ENCODE peak calls at places on chromosome 21, in seven cellular contexts. D, X, J, F, M, L and Z are unnamed samples.

GRCh38 chr21:32278068-32278467 is 781 bp downstream of the MIS18A start:
- DNase-seq in D (no peak), L (no peak), M (peak; percentile 12), F (no peak), X (no peak), J (no peak), Z (no peak)

GRCh38 chr21:34859976-34860653 is 189.0 kb downstream of the RUNX1 start:
- DNase-seq in M (no peak), X (no peak), L (no peak), F (no peak), D (no peak), J (no peak), Z (no peak)

GRCh38 chr21:25733859-25734653 is 648 bp downstream of the ATP5PF start:
- DNase-seq in X (no peak), J (peak; percentile 39), M (peak; percentile 56), D (no peak), F (peak; percentile 78), L (peak; percentile 30), Z (no peak)

GRCh38 chr21:29321908-29322569 is 23.3 kb downstream of the BACH1 start:
- DNase-seq in X (no peak), F (no peak), J (no peak), L (no peak), D (no peak), M (no peak), Z (no peak)

GRCh38 chr21:42777757-42778344 is 101.5 kb downstream of the WDR4 start:
- DNase-seq in M (no peak), F (no peak), X (no peak), J (no peak), L (no peak), D (no peak), Z (no peak)

GRCh38 chr21:32008714-32009113 is 135.9 kb downstream of the HUNK start:
- DNase-seq in D (no peak), F (no peak), M (no peak), X (no peak), J (no peak), L (no peak), Z (no peak)

GRCh38 chr21:46065993-46066842 is 31.7 kb upstream of the COL6A2 start:
- DNase-seq in X (no peak), D (peak; percentile 38), F (no peak), M (no peak), J (no peak), L (no peak), Z (no peak)

GRCh38 chr21:14114251-14114650 is 96.5 kb downstream of the LIPI start:
- DNase-seq in L (no peak), F (no peak), D (no peak), J (no peak), M (no peak), X (no peak), Z (no peak)

GRCh38 chr21:42056996-42057689 is 14.0 kb upstream of the UMODL1 start:
- DNase-seq in L (no peak), X (no peak), M (no peak), D (peak; percentile 76), J (peak; percentile 53), F (no peak), Z (no peak)

GRCh38 chr21:26918318-26919065 is 48.4 kb downstream of the ADAMTS5 start:
- DNase-seq in M (no peak), L (no peak), D (no peak), F (no peak), X (no peak), J (peak; percentile 61), Z (no peak)

GRCh38 chr21:42171091-42172053 is 47.6 kb upstream of the ABCG1 start:
- DNase-seq in F (no peak), D (peak; percentile 52), L (peak; percentile 71), J (no peak), M (no peak), X (no peak), Z (peak; percentile 55)

GRCh38 chr21:39048064-39048463 is 135.2 kb downstream of the PSMG1 start:
- DNase-seq in D (no peak), J (peak; percentile 48), X (no peak), M (peak; percentile 71), L (peak; percentile 60), F (no peak), Z (no peak)

GRCh38 chr21:25323356-25323949 is 283.8 kb downstream of the MRPL39 start:
- DNase-seq in F (no peak), J (no peak), D (no peak), X (no peak), L (no peak), M (no peak), Z (no peak)

GRCh38 chr21:40516336-40516735 is 330.6 kb downstream of the DSCAM start:
- DNase-seq in F (no peak), M (peak; percentile 24), L (peak; percentile 25), J (no peak), X (no peak), D (no peak), Z (peak; percentile 23)

GRCh38 chr21:34612557-34612956 is 2.4 kb downstream of the RCAN1 start:
- DNase-seq in X (no peak), L (no peak), M (no peak), J (no peak), F (no peak), D (no peak), Z (no peak)

GRCh38 chr21:29104239-29104708 is 26.2 kb upstream of the MAP3K7CL start:
- DNase-seq in X (no peak), M (no peak), D (no peak), J (no peak), F (no peak), L (no peak), Z (no peak)

GRCh38 chr21:29827236-29827635 is 112.6 kb downstream of the GRIK1 start:
- DNase-seq in X (no peak), L (no peak), D (no peak), F (no peak), M (no peak), J (peak; percentile 17), Z (no peak)

GRCh38 chr21:39587376-39587775 is 25.4 kb upstream of the B3GALT5 start:
- DNase-seq in M (no peak), F (no peak), J (no peak), X (no peak), L (no peak), D (no peak), Z (no peak)

GRCh38 chr21:15207231-15207630 is 142.4 kb upstream of the NRIP1 start:
- DNase-seq in J (no peak), L (no peak), D (no peak), F (no peak), M (no peak), X (no peak), Z (no peak)

GRCh38 chr21:32532636-32533035 is 52.7 kb downstream of the TCP10L start:
- DNase-seq in X (no peak), L (no peak), J (no peak), M (no peak), D (no peak), F (no peak), Z (no peak)

GRCh38 chr21:41706678-41707077 is 60.2 kb downstream of the RIPK4 start:
- DNase-seq in X (no peak), L (no peak), F (no peak), D (no peak), M (peak; percentile 24), J (no peak), Z (no peak)

GRCh38 chr21:29604096-29604495 is 305.4 kb downstream of the BACH1 start:
- DNase-seq in X (no peak), D (no peak), L (no peak), M (no peak), F (no peak), J (no peak), Z (no peak)

GRCh38 chr21:41547111-41547510 is 39.2 kb upstream of the TMPRSS2 start:
- DNase-seq in M (no peak), L (no peak), J (no peak), D (no peak), X (no peak), F (no peak), Z (no peak)

DNA sequence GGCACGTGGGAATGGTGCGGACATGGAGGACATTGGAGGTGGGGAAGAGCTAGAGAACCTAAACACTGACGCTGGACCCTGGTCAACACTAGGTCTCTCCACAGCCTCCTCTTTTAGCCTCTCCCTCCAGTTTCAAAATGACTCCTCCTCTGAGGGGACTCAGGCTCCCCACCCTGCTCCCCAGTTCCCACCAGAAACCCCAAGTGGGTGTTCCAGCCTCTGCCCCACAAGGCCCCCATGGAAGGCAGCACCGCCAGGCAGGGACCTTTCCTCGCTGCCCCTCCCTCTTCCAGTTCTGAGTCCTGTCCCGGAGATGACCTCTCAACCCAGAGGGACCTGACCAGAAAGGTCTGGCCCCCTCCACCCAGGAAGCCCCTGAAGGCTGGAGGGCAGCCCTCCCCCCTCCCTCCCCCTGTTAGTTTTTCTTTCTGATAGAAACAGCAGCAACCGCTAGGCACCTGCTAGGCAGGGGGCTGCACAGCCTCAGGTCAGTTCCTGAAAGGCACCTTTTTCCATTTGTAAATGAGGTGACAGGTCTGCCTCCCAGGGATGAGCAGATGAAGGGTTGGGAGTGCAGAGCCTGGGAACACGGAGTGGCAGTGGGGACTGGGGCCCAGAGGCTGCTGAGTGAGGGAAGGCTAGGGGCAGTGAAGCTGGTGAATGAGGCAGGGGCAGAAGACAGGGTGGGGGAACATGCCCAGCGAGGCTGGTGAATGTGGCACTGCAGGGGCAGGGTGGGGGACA is 9.3 kb upstream of the ITGB2 start:
- DNase-seq in J (no peak), F (peak; percentile 34), L (no peak), X (no peak), D (no peak), M (no peak), Z (peak; percentile 6)
- H3K27me3 ChIP-seq in J (peaks cover 51% of the 10 kb centered on the region), F (no peaks in the 10 kb centered on the region), L (peaks cover 30% of the 10 kb centered on the region), X (no peaks in the 10 kb centered on the region), D (peaks cover 8% of the 10 kb centered on the region), M (peaks cover 73% of the 10 kb centered on the region), Z (peaks cover 94% of the 10 kb centered on the region)

GRCh38 chr21:36319767-36320420 is at the start of gene MORC3:
- DNase-seq in F (peak; percentile 99), J (peak; percentile 98), M (peak; percentile 99), D (peak; percentile 98), X (peak; percentile 96), L (peak; percentile 98), Z (peak; percentile 98)

GRCh38 chr21:36320421-36321324 is 676 bp downstream of the MORC3 start:
- DNase-seq in M (peak; percentile 74), L (no peak), X (no peak), J (peak; percentile 59), F (peak; percentile 87), D (peak; percentile 70), Z (peak; percentile 25)

GRCh38 chr21:36322083-36322424 is 2.1 kb downstream of the MORC3 start:
- DNase-seq in D (no peak), L (no peak), J (no peak), X (no peak), M (no peak), F (no peak), Z (no peak)

GRCh38 chr21:36321325-36322082 is 1.5 kb downstream of the MORC3 start:
- DNase-seq in F (no peak), D (no peak), J (peak; percentile 3), X (no peak), L (no peak), M (peak; percentile 23), Z (no peak)

GRCh38 chr21:36316872-36317484 is 3.0 kb upstream of the MORC3 start:
- DNase-seq in M (no peak), D (no peak), J (no peak), L (no peak), F (no peak), X (no peak), Z (no peak)
- TF ChIP-seq CTCF in M (no peak), D (no peak), J (no peak), L (no peak), F (no peak), X (no peak), Z (no peak)

GRCh38 chr21:44984428-44984791 is 44.6 kb downstream of the SLX9 start:
- DNase-seq in D (no peak), F (peak; percentile 64), X (no peak), L (no peak), M (no peak), J (no peak), Z (peak; percentile 11)
- H3K27me3 ChIP-seq in D (no peaks in the 10 kb centered on the region), F (no peaks in the 10 kb centered on the region), X (no peaks in the 10 kb centered on the region), L (no peaks in the 10 kb centered on the region), M (no peaks in the 10 kb centered on the region), J (no peaks in the 10 kb centered on the region), Z (no peaks in the 10 kb centered on the region)

GRCh38 chr21:37155216-37155615 is 82.2 kb downstream of the TTC3 start:
- DNase-seq in M (no peak), J (no peak), X (no peak), L (no peak), F (no peak), D (no peak), Z (no peak)
- TF ChIP-seq CTCF in M (no peak), J (peak; percentile 23), X (no peak), L (no peak), F (no peak), D (no peak), Z (no peak)